ENCODE peak calls at places on chromosomes 4 and X, in nine cellular contexts. W, Y, M, D, U, E, J, Z and A are unnamed samples.

GRCh38 chrX:24100713-24101112 is 46.0 kb downstream of the EIF2S3 start:
- DNase-seq in M (no peak), E (no peak), W (peak), J (no peak), Z (no peak), U (peak), Y (no peak), D (no peak), A (no peak)

GRCh38 chr4:21628916-21629315 is 319.7 kb downstream of the KCNIP4 start:
- DNase-seq in J (no peak), U (no peak), Z (no peak), Y (no peak), D (no peak), W (no peak), E (no peak), M (no peak), A (no peak)

GRCh38 chr4:68904786-68905185 is 46.8 kb downstream of the UGT2A3 start:
- DNase-seq in Z (peak), W (no peak), D (no peak), M (peak), U (no peak), J (no peak), Y (peak), E (no peak), A (peak)

GRCh38 chrX:107823456-107823855 is 2.2 kb upstream of the MID2 start:
- DNase-seq in E (no peak), W (peak), J (peak), Z (no peak), Y (no peak), U (peak), D (no peak), M (no peak), A (no peak)

GRCh38 chr4:164755432-164755831 is 1.5 kb downstream of the SMIM31 start:
- DNase-seq in D (no peak), U (no peak), M (peak), Y (no peak), Z (no peak), W (no peak), J (no peak), E (no peak), A (no peak)

GRCh38 chrX:51407520-51408409 is 75.1 kb downstream of the NUDT10 start:
- DNase-seq in Z (no peak), M (no peak), E (peak), D (no peak), Y (no peak), J (no peak), W (no peak), U (no peak), A (no peak)

GRCh38 chrX:130013661-130014060 is 31.2 kb downstream of the BCORL1 start:
- DNase-seq in D (no peak), Z (no peak), Y (no peak), W (no peak), E (no peak), J (no peak), U (no peak), M (no peak), A (no peak)

GRCh38 chr4:91373546-91373945 is 930.2 kb upstream of the GRID2 start:
- DNase-seq in Z (no peak), Y (no peak), M (no peak), W (no peak), J (no peak), E (no peak), U (no peak), D (no peak), A (no peak)

GRCh38 chr4:75831856-75832405 is 70.3 kb downstream of the PPEF2 start:
- DNase-seq in U (no peak), E (no peak), W (no peak), D (no peak), Z (no peak), J (no peak), Y (no peak), M (peak), A (no peak)

GRCh38 chr4:13665711-13666660 is 38.5 kb upstream of the BOD1L1 start:
- DNase-seq in Y (no peak), E (no peak), J (no peak), D (no peak), Z (no peak), M (no peak), W (no peak), U (peak), A (no peak)

GRCh38 chr4:52051615-52052474 is 741 bp downstream of the SPATA18 start:
- DNase-seq in W (peak), D (no peak), M (peak), E (peak), U (peak), J (peak), Z (peak), Y (peak), A (peak)

GRCh38 chr4:67292649-67293048 is 252.7 kb downstream of the CENPC start:
- DNase-seq in Z (no peak), W (no peak), J (no peak), E (no peak), U (no peak), D (no peak), M (no peak), Y (no peak), A (no peak)

GRCh38 chr4:67291639-67292038 is 253.7 kb downstream of the CENPC start:
- DNase-seq in M (no peak), J (no peak), U (no peak), D (no peak), Z (no peak), E (no peak), W (no peak), Y (no peak), A (no peak)

GRCh38 chr4:67286724-67287123 is 258.6 kb downstream of the CENPC start:
- DNase-seq in D (no peak), M (no peak), W (no peak), Y (no peak), E (peak), U (no peak), Z (no peak), J (no peak), A (no peak)

GRCh38 chr4:67292045-67292444 is 253.3 kb downstream of the CENPC start:
- DNase-seq in D (no peak), E (no peak), Y (no peak), M (no peak), U (no peak), Z (no peak), J (no peak), W (no peak), A (no peak)

GRCh38 chr4:67288964-67289363 is 256.3 kb downstream of the CENPC start:
- DNase-seq in W (peak), Y (peak), U (peak), Z (no peak), M (no peak), J (no peak), E (no peak), D (no peak), A (peak)
- TF ChIP-seq CTCF in W (peak), Y (peak), U (peak), Z (no peak), M (no peak), J (no peak), E (no peak), D (peak), A (no peak)

GRCh38 chr4:6682862-6683590 is 10.7 kb upstream of the S100P start:
- DNase-seq in J (no peak), M (no peak), Z (no peak), D (no peak), Y (no peak), E (no peak), U (no peak), W (no peak), A (no peak)

GRCh38 chr4:6684656-6685055 is 9.0 kb upstream of the S100P start:
- DNase-seq in Z (no peak), D (no peak), Y (no peak), M (no peak), W (no peak), U (no peak), J (no peak), E (no peak), A (no peak)

GRCh38 chr4:6680372-6681034 is 13.2 kb upstream of the S100P start:
- DNase-seq in E (no peak), W (no peak), D (no peak), Z (no peak), U (no peak), Y (peak), J (no peak), M (no peak), A (no peak)

GRCh38 chr4:6676722-6677558 is 16.7 kb upstream of the S100P start:
- DNase-seq in W (no peak), Z (no peak), Y (no peak), D (no peak), U (no peak), M (no peak), E (no peak), J (no peak), A (no peak)

GRCh38 chr4:6681191-6681590 is 12.5 kb upstream of the S100P start:
- DNase-seq in D (no peak), M (no peak), E (peak), Z (peak), J (no peak), W (no peak), Y (no peak), U (no peak), A (peak)
- TF ChIP-seq CTCF in D (peak), M (no peak), E (no peak), Z (no peak), J (no peak), W (no peak), Y (no peak), U (no peak), A (peak)

GRCh38 chrX:69284491-69284890 is 119.2 kb upstream of the PJA1 start:
- DNase-seq in U (no peak), Y (no peak), M (no peak), J (no peak), Z (no peak), D (no peak), E (no peak), W (no peak), A (no peak)
- TF ChIP-seq CTCF in U (no peak), Y (no peak), M (no peak), J (no peak), Z (no peak), D (no peak), E (no peak), W (no peak), A (no peak)

GRCh38 chr4:103499094-103499493 is 220.7 kb downstream of the TACR3 start:
- DNase-seq in Z (no peak), W (no peak), Y (no peak), J (no peak), M (no peak), D (no peak), E (no peak), U (peak), A (no peak)
- TF ChIP-seq CTCF in Z (no peak), W (no peak), Y (peak), J (peak), M (no peak), D (peak), E (no peak), U (peak), A (no peak)

DNA sequence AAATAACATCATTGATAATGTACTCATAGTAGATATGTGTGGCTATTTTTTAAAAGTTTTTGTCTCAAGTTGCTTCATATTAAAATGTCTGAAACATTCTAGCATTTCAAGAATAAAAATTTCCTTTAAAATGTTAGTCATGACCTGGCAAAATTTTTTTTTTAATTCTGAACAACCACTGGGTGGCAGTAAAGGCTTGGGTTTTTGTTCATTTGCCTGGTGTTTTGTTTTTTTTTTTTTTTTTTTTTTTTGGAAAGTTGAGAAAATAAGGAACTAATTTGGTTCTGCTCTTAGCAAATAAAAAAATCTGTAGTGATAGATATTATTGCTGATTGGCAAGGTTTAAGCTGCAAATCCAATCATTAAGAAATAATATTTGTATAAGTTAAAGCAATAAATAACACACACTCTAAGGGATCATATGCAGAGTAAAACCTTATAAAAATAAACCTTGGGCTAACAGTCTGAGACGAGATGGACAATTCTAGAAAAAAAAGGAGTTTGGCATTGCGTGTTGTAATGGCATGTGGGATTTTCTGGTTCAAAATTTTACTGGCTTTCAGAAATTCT is 81.4 kb downstream of the CEP44 start:
- DNase-seq in D (no peak), E (no peak), Y (no peak), W (peak), J (peak), Z (no peak), U (peak), M (no peak), A (peak)
- TF ChIP-seq CTCF in D (peak), E (no peak), Y (peak), W (peak), J (peak), Z (no peak), U (peak), M (no peak), A (peak)

GRCh38 chr4:115781528-115782146 is 668.2 kb upstream of the NDST4 start:
- DNase-seq in W (no peak), D (no peak), U (no peak), M (no peak), J (no peak), Y (no peak), E (no peak), Z (no peak), A (no peak)

GRCh38 chr4:115780835-115781234 is 667.4 kb upstream of the NDST4 start:
- DNase-seq in Z (no peak), D (no peak), E (no peak), M (no peak), U (no peak), W (no peak), J (no peak), Y (no peak), A (no peak)

DNA sequence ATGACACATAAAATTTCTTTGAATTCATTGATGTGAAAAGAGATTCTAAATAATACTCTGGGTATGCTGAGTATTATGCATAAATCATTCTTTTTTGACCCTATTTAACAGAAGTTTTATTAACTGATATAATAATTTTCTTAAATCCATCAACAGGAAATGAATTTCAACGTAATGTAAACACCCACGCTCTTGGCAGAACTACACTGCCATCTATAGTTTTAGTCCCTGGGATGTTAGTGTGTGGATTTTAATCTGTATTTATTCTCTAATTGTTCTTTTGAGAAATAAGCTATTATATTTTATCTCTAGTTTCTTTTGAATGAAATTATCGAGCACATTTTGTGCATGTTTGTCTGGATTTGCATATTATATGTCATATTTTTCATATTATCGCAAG is 666.8 kb upstream of the NDST4 start:
- DNase-seq in Z (no peak), D (no peak), W (no peak), U (no peak), Y (no peak), M (no peak), J (no peak), E (no peak), A (no peak)
- TF ChIP-seq CTCF in Z (no peak), D (no peak), W (no peak), U (no peak), Y (no peak), M (no peak), J (no peak), E (no peak), A (no peak)

GRCh38 chrX:47560831-47561652 is at the start of gene ARAF:
- DNase-seq in Z (peak), M (peak), E (peak), Y (peak), J (peak), D (peak), U (peak), W (peak), A (peak)

GRCh38 chrX:47563801-47564315 is 2.9 kb downstream of the ARAF start:
- DNase-seq in D (no peak), U (peak), E (no peak), Y (no peak), W (no peak), J (no peak), M (no peak), Z (no peak), A (no peak)

GRCh38 chrX:47561653-47562151 is 697 bp downstream of the ARAF start:
- DNase-seq in W (no peak), Z (no peak), Y (no peak), J (no peak), U (no peak), E (no peak), M (no peak), D (no peak), A (no peak)

GRCh38 chrX:47564438-47565085 is 3.6 kb downstream of the ARAF start:
- DNase-seq in D (no peak), J (no peak), E (no peak), M (no peak), Y (peak), W (no peak), U (no peak), Z (no peak), A (no peak)

GRCh38 chrX:47562615-47563243 is 1.7 kb downstream of the ARAF start:
- DNase-seq in Y (peak), U (peak), Z (no peak), E (no peak), W (peak), D (no peak), J (no peak), M (no peak), A (no peak)
- TF ChIP-seq CTCF in Y (peak), U (peak), Z (no peak), E (peak), W (peak), D (peak), J (peak), M (peak), A (peak)

DNA sequence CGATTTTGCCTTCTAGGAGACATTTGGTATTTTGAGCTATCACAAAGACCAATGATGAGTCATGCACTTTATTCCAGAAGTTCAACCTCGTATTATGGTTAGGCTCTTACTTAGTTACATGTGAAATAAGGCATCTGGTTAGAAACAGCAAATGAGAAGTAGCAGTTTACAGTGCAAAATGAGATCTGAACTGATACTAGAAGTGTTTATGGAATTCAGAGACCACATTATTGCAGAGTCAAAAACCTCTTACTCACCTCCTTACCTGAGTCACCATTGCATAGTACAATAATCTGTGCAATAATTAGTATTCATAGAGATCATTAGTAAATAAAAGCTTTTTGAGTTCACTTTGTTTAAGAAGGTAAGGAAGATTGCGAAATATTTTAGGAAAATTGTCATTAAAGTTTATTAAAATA is 38.7 kb downstream of the SEC24B start:
- DNase-seq in Z (no peak), J (peak), M (no peak), W (peak), U (peak), Y (no peak), D (no peak), E (no peak), A (no peak)
- TF ChIP-seq CTCF in Z (no peak), J (no peak), M (no peak), W (no peak), U (no peak), Y (no peak), D (no peak), E (no peak), A (no peak)